ENCODE peak calls at places on chromosomes 1 and 21, in eight cellular contexts. One of them, this sample, is unnamed.

GRCh38 chr1:111801071-111801850 is 45.6 kb downstream of the DDX20 start:
- DNase-seq in foreskin keratinocyte: no peak
- DNase-seq in tibial artery: no peak
- DNase-seq in endothelial cell of umbilical vein: no peak
- DNase-seq in caudate nucleus: no peak
- DNase-seq in aorta: no peak
- DNase-seq in A549: no peak
- DNase-seq in ovary: no peak
- DNase-seq in this sample: no peak

GRCh38 chr1:69673301-69673700 is 105.6 kb downstream of the LRRC7 start:
- DNase-seq in aorta: no peak
- DNase-seq in ovary: no peak
- DNase-seq in endothelial cell of umbilical vein: no peak
- DNase-seq in A549: no peak
- DNase-seq in tibial artery: no peak
- DNase-seq in foreskin keratinocyte: no peak
- DNase-seq in caudate nucleus: no peak
- DNase-seq in this sample: no peak

GRCh38 chr1:179144621-179145020 is 62.8 kb downstream of the TOR3A start:
- DNase-seq in foreskin keratinocyte: peak; percentile 49
- DNase-seq in caudate nucleus: no peak
- DNase-seq in tibial artery: no peak
- DNase-seq in ovary: no peak
- DNase-seq in endothelial cell of umbilical vein: no peak
- DNase-seq in A549: no peak
- DNase-seq in aorta: no peak
- DNase-seq in this sample: no peak

GRCh38 chr21:45034556-45035476 is 39.6 kb upstream of the ADARB1 start:
- DNase-seq in caudate nucleus: no peak
- DNase-seq in A549: no peak
- DNase-seq in aorta: peak; percentile 51
- DNase-seq in foreskin keratinocyte: no peak
- DNase-seq in endothelial cell of umbilical vein: no peak
- DNase-seq in tibial artery: no peak
- DNase-seq in ovary: no peak
- DNase-seq in this sample: peak; percentile 59

GRCh38 chr1:22131875-22132486 is 10.9 kb downstream of the WNT4 start:
- DNase-seq in tibial artery: no peak
- DNase-seq in ovary: no peak
- DNase-seq in aorta: no peak
- DNase-seq in endothelial cell of umbilical vein: peak; percentile 37
- DNase-seq in A549: peak; percentile 53
- DNase-seq in caudate nucleus: no peak
- DNase-seq in foreskin keratinocyte: no peak
- DNase-seq in this sample: no peak

GRCh38 chr1:239744851-239745250 is 346.8 kb upstream of the FMN2 start:
- DNase-seq in A549: no peak
- DNase-seq in foreskin keratinocyte: no peak
- DNase-seq in ovary: no peak
- DNase-seq in caudate nucleus: no peak
- DNase-seq in tibial artery: no peak
- DNase-seq in endothelial cell of umbilical vein: no peak
- DNase-seq in aorta: no peak
- DNase-seq in this sample: no peak

GRCh38 chr1:98102369-98103030 is 181.7 kb upstream of the DPYD start:
- DNase-seq in caudate nucleus: no peak
- DNase-seq in A549: no peak
- DNase-seq in endothelial cell of umbilical vein: no peak
- DNase-seq in tibial artery: no peak
- DNase-seq in ovary: no peak
- DNase-seq in aorta: no peak
- DNase-seq in foreskin keratinocyte: peak; percentile 20
- DNase-seq in this sample: no peak

GRCh38 chr1:17861685-17862084 is 106.6 kb downstream of the ACTL8 start:
- DNase-seq in ovary: no peak
- DNase-seq in aorta: no peak
- DNase-seq in A549: no peak
- DNase-seq in tibial artery: no peak
- DNase-seq in endothelial cell of umbilical vein: no peak
- DNase-seq in caudate nucleus: no peak
- DNase-seq in foreskin keratinocyte: no peak
- DNase-seq in this sample: no peak

GRCh38 chr1:69090752-69091151 is 477.0 kb upstream of the LRRC7 start:
- DNase-seq in endothelial cell of umbilical vein: no peak
- DNase-seq in aorta: no peak
- DNase-seq in A549: no peak
- DNase-seq in tibial artery: no peak
- DNase-seq in caudate nucleus: no peak
- DNase-seq in foreskin keratinocyte: no peak
- DNase-seq in ovary: no peak
- DNase-seq in this sample: no peak

GRCh38 chr1:199866210-199866617 is 161.3 kb upstream of the NR5A2 start:
- DNase-seq in A549: no peak
- DNase-seq in caudate nucleus: no peak
- DNase-seq in foreskin keratinocyte: no peak
- DNase-seq in ovary: no peak
- DNase-seq in aorta: no peak
- DNase-seq in endothelial cell of umbilical vein: no peak
- DNase-seq in tibial artery: no peak
- DNase-seq in this sample: no peak

GRCh38 chr1:229907884-229908633 is 159.0 kb upstream of the GALNT2 start:
- DNase-seq in endothelial cell of umbilical vein: no peak
- DNase-seq in ovary: no peak
- DNase-seq in A549: no peak
- DNase-seq in tibial artery: no peak
- DNase-seq in caudate nucleus: no peak
- DNase-seq in aorta: no peak
- DNase-seq in foreskin keratinocyte: no peak
- DNase-seq in this sample: no peak

GRCh38 chr1:227895828-227896685 is 51.7 kb downstream of the WNT9A start:
- DNase-seq in aorta: peak; percentile 41
- DNase-seq in foreskin keratinocyte: no peak
- DNase-seq in endothelial cell of umbilical vein: no peak
- DNase-seq in caudate nucleus: no peak
- DNase-seq in tibial artery: peak; percentile 15
- DNase-seq in A549: no peak
- DNase-seq in ovary: peak; percentile 16
- DNase-seq in this sample: peak; percentile 31

GRCh38 chr1:193537266-193538003 is 351.0 kb upstream of the B3GALT2 start:
- DNase-seq in endothelial cell of umbilical vein: no peak
- DNase-seq in A549: no peak
- DNase-seq in caudate nucleus: no peak
- DNase-seq in tibial artery: no peak
- DNase-seq in foreskin keratinocyte: peak; percentile 9
- DNase-seq in ovary: no peak
- DNase-seq in aorta: no peak
- DNase-seq in this sample: no peak

GRCh38 chr1:150551784-150552691 is 2.8 kb downstream of the ADAMTSL4 start:
- DNase-seq in ovary: peak; percentile 89
- DNase-seq in A549: no peak
- DNase-seq in foreskin keratinocyte: no peak
- DNase-seq in caudate nucleus: no peak
- DNase-seq in tibial artery: peak; percentile 95
- DNase-seq in aorta: peak; percentile 95
- DNase-seq in endothelial cell of umbilical vein: peak; percentile 67
- DNase-seq in this sample: peak; percentile 90

GRCh38 chr1:61743716-61744620 is 1.7 kb downstream of the PATJ start:
- DNase-seq in aorta: no peak
- DNase-seq in caudate nucleus: no peak
- DNase-seq in tibial artery: no peak
- DNase-seq in endothelial cell of umbilical vein: no peak
- DNase-seq in foreskin keratinocyte: no peak
- DNase-seq in A549: no peak
- DNase-seq in ovary: peak; percentile 36
- DNase-seq in this sample: no peak

GRCh38 chr1:61746768-61747167 is 4.5 kb downstream of the PATJ start:
- DNase-seq in tibial artery: no peak
- DNase-seq in A549: no peak
- DNase-seq in ovary: no peak
- DNase-seq in endothelial cell of umbilical vein: no peak
- DNase-seq in aorta: no peak
- DNase-seq in foreskin keratinocyte: no peak
- DNase-seq in caudate nucleus: no peak
- DNase-seq in this sample: no peak

GRCh38 chr1:61742620-61743431 is 546 bp downstream of the PATJ start:
- DNase-seq in ovary: peak; percentile 77
- DNase-seq in foreskin keratinocyte: no peak
- DNase-seq in endothelial cell of umbilical vein: peak; percentile 49
- DNase-seq in tibial artery: peak; percentile 33
- DNase-seq in caudate nucleus: no peak
- DNase-seq in aorta: peak; percentile 66
- DNase-seq in A549: peak; percentile 36
- DNase-seq in this sample: peak; percentile 35

GRCh38 chr1:61743432-61743705 is 1.1 kb downstream of the PATJ start:
- DNase-seq in A549: no peak
- DNase-seq in aorta: no peak
- DNase-seq in ovary: no peak
- DNase-seq in endothelial cell of umbilical vein: no peak
- DNase-seq in caudate nucleus: no peak
- DNase-seq in tibial artery: no peak
- DNase-seq in foreskin keratinocyte: no peak
- DNase-seq in this sample: no peak

DNA sequence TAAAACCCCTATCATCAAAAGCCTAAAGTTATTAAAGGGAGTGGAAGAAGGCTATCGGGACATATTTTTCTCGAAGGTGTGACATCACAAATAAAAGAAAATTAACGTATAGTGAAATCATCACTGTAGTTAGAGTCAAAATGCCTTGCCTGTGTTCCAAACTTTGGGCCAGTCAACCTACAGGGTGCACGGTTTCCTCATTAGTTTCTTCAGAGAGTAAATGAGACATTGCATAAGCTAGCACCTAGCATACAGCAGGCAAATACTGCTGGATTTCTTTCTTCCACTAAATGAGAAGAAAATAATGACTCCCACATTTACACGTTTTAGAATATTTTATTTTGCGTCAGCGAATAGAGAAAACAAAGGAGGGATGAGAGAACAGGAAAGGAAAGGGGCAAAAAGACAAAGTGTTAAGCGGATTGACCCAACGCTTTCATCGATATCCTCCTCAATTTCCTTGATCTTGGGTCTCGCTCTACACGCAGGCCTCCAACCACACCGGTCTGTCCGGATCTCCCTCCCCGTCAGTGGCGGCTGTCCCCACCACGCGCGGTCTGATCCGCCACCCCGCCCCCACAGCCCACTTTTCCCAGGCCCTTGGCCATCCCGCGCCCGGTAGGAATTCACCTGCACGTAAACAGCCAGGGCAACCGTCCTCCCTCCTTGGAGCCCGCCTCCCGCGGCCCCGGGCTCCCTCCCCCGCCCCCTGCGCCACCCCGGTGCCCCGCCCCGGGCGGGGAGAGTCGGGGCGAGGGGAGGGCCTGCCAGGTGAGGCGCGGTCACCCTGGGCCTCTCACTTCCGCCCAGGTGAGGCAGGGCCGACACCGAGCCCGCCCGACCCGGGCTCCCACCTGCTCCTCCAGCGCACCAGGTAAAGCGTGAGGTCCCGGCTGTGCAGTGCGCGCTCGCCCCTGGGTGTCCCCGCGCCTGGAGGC is at the start of gene PATJ:
- DNase-seq in aorta: peak; percentile 64
- DNase-seq in ovary: peak; percentile 81
- DNase-seq in tibial artery: peak; percentile 46
- DNase-seq in endothelial cell of umbilical vein: peak; percentile 28
- DNase-seq in foreskin keratinocyte: peak; percentile 59
- DNase-seq in A549: peak; percentile 75
- DNase-seq in caudate nucleus: peak; percentile 12
- DNase-seq in this sample: peak; percentile 89
- H3K27ac ChIP-seq in aorta: peak within 1 kb of the TSS; percentile 78
- H3K27ac ChIP-seq in ovary: peak within 1 kb of the TSS; percentile 99
- H3K27ac ChIP-seq in tibial artery: peak within 1 kb of the TSS; percentile 94
- H3K27ac ChIP-seq in endothelial cell of umbilical vein: peak within 1 kb of the TSS; percentile 40
- H3K27ac ChIP-seq in foreskin keratinocyte: peak within 1 kb of the TSS; percentile 91
- H3K27ac ChIP-seq in A549: peak within 1 kb of the TSS; percentile 98
- H3K27ac ChIP-seq in caudate nucleus: peak within 1 kb of the TSS; percentile 92
- H3K27ac ChIP-seq in this sample: peak within 1 kb of the TSS; percentile 93

DNA sequence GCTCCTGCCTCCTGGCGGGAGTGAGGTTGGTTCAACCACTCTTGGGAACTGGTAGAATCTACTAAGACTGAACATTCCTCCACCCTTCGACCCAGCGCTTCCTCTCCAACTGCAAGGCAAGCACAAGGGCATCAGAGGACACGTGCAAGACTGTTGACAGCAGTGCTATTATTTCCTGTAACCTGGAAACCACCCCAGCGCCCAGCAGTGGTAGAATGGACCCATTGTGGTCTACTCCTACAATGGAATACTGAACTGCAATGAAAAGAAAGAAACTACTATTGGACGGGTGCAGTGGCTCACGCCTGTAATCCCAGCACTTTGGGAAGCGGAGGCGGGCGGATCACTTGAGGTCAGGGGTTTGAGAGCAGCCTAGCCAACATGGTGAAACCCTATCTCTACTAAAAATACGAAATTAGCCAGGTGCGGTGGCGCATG is 33.0 kb upstream of the TARDBP start:
- DNase-seq in aorta: peak; percentile 84
- DNase-seq in ovary: no peak
- DNase-seq in endothelial cell of umbilical vein: peak; percentile 62
- DNase-seq in A549: no peak
- DNase-seq in foreskin keratinocyte: no peak
- DNase-seq in caudate nucleus: peak; percentile 58
- DNase-seq in tibial artery: peak; percentile 65
- DNase-seq in this sample: no peak
- H3K27ac ChIP-seq in aorta: peak overlapping the region; percentile 60
- H3K27ac ChIP-seq in ovary: no peak overlapping the region
- H3K27ac ChIP-seq in endothelial cell of umbilical vein: no peak overlapping the region
- H3K27ac ChIP-seq in A549: no peak overlapping the region
- H3K27ac ChIP-seq in foreskin keratinocyte: no peak overlapping the region
- H3K27ac ChIP-seq in caudate nucleus: peak overlapping the region; percentile 89
- H3K27ac ChIP-seq in tibial artery: peak overlapping the region; percentile 38
- H3K27ac ChIP-seq in this sample: no peak overlapping the region

DNA sequence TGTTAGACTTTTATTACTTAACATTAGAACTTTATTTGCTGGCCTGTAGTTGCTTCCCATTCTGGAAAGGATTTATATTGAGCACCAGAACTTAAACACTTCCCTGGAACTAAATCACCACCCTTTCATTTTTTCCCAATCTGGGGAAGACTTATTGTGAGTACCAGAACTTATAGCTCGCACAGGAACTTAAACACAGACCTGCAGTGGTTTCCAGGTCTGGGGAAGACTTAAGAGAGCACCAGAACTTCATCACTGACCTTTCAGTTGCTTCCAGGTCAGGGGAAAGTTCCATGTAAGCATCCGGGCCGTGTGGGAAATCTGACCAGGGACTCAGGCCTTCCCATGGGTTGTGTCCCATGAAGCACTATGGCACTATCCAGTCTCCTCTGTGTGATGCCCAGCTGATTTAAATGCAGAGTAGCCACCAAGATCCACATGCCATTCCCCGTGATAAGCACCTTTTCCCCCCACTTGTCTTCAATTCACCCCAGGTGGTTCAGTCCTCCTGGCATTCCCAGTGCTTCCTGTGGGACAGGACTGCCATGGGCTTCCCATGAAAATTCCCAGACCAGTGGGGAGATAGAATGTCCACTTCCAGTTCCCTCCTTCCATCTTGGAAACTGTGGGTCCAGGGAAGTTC is 48.9 kb downstream of the C4BPA start:
- DNase-seq in aorta: no peak
- DNase-seq in caudate nucleus: no peak
- DNase-seq in A549: no peak
- DNase-seq in ovary: no peak
- DNase-seq in foreskin keratinocyte: no peak
- DNase-seq in tibial artery: no peak
- DNase-seq in endothelial cell of umbilical vein: no peak
- DNase-seq in this sample: no peak
- H3K27ac ChIP-seq in aorta: no peak overlapping the region
- H3K27ac ChIP-seq in caudate nucleus: no peak overlapping the region
- H3K27ac ChIP-seq in A549: no peak overlapping the region
- H3K27ac ChIP-seq in ovary: no peak overlapping the region
- H3K27ac ChIP-seq in foreskin keratinocyte: no peak overlapping the region
- H3K27ac ChIP-seq in tibial artery: no peak overlapping the region
- H3K27ac ChIP-seq in endothelial cell of umbilical vein: no peak overlapping the region
- H3K27ac ChIP-seq in this sample: no peak overlapping the region

GRCh38 chr1:226097866-226098625 is 35.5 kb downstream of the H3-3A start:
- DNase-seq in A549: no peak
- DNase-seq in caudate nucleus: no peak
- DNase-seq in endothelial cell of umbilical vein: no peak
- DNase-seq in tibial artery: no peak
- DNase-seq in ovary: no peak
- DNase-seq in aorta: no peak
- DNase-seq in foreskin keratinocyte: peak; percentile 90
- DNase-seq in this sample: no peak
- H3K27ac ChIP-seq in A549: peak overlapping the region; percentile 4
- H3K27ac ChIP-seq in caudate nucleus: no peak overlapping the region
- H3K27ac ChIP-seq in endothelial cell of umbilical vein: no peak overlapping the region
- H3K27ac ChIP-seq in tibial artery: no peak overlapping the region
- H3K27ac ChIP-seq in ovary: no peak overlapping the region
- H3K27ac ChIP-seq in aorta: no peak overlapping the region
- H3K27ac ChIP-seq in foreskin keratinocyte: peak overlapping the region; percentile 89
- H3K27ac ChIP-seq in this sample: no peak overlapping the region

This sample was measured in left lung.